ENCODE peak calls at places on chromosomes 5 and 9, in eight cellular contexts. One of them, this sample, is unnamed.

GRCh38 chr5:181086410-181087229 is 44.3 kb downstream of the OR2V1 start:
- DNase-seq in stomach: no peak
- DNase-seq in HCT116: no peak
- DNase-seq in prostate gland: no peak
- DNase-seq in sigmoid colon: no peak
- DNase-seq in SK-N-SH: no peak
- DNase-seq in H1: no peak
- DNase-seq in Panc1: no peak
- DNase-seq in this sample: no peak

GRCh38 chr5:53469946-53470687 is 10.3 kb upstream of the FST start:
- DNase-seq in stomach: no peak
- DNase-seq in HCT116: no peak
- DNase-seq in prostate gland: no peak
- DNase-seq in sigmoid colon: no peak
- DNase-seq in SK-N-SH: no peak
- DNase-seq in H1: no peak
- DNase-seq in Panc1: no peak
- DNase-seq in this sample: no peak

GRCh38 chr9:93577045-93577939 is 908 bp downstream of the PHF2 start:
- DNase-seq in stomach: peak
- DNase-seq in HCT116: no peak
- DNase-seq in prostate gland: peak
- DNase-seq in sigmoid colon: no peak
- DNase-seq in SK-N-SH: peak
- DNase-seq in H1: no peak
- DNase-seq in Panc1: no peak
- DNase-seq in this sample: peak

GRCh38 chr9:9998491-9999287 is 614.1 kb downstream of the PTPRD start:
- DNase-seq in stomach: no peak
- DNase-seq in HCT116: no peak
- DNase-seq in prostate gland: no peak
- DNase-seq in sigmoid colon: no peak
- DNase-seq in SK-N-SH: peak
- DNase-seq in H1: no peak
- DNase-seq in Panc1: no peak
- DNase-seq in this sample: no peak

GRCh38 chr9:79604921-79605562 is 33.3 kb downstream of the TLE4 start:
- DNase-seq in stomach: no peak
- DNase-seq in HCT116: no peak
- DNase-seq in prostate gland: no peak
- DNase-seq in sigmoid colon: no peak
- DNase-seq in SK-N-SH: no peak
- DNase-seq in H1: no peak
- DNase-seq in Panc1: no peak
- DNase-seq in this sample: no peak

GRCh38 chr5:6675784-6676499 is 37.3 kb upstream of the TENT4A start:
- DNase-seq in stomach: no peak
- DNase-seq in HCT116: no peak
- DNase-seq in prostate gland: no peak
- DNase-seq in sigmoid colon: no peak
- DNase-seq in SK-N-SH: no peak
- DNase-seq in H1: no peak
- DNase-seq in Panc1: no peak
- DNase-seq in this sample: no peak

GRCh38 chr5:164375051-164375450 is 869.6 kb downstream of the MAT2B start:
- DNase-seq in stomach: no peak
- DNase-seq in HCT116: no peak
- DNase-seq in prostate gland: no peak
- DNase-seq in sigmoid colon: no peak
- DNase-seq in SK-N-SH: no peak
- DNase-seq in H1: no peak
- DNase-seq in Panc1: no peak
- DNase-seq in this sample: no peak

GRCh38 chr5:100709771-100710170 is 174.6 kb downstream of the FAM174A start:
- DNase-seq in stomach: no peak
- DNase-seq in HCT116: no peak
- DNase-seq in prostate gland: no peak
- DNase-seq in sigmoid colon: no peak
- DNase-seq in SK-N-SH: no peak
- DNase-seq in H1: no peak
- DNase-seq in Panc1: no peak
- DNase-seq in this sample: no peak

GRCh38 chr9:34637356-34638137 is at the start of gene SIGMAR1:
- DNase-seq in stomach: peak
- DNase-seq in HCT116: peak
- DNase-seq in prostate gland: peak
- DNase-seq in sigmoid colon: peak
- DNase-seq in SK-N-SH: peak
- DNase-seq in H1: peak
- DNase-seq in Panc1: peak
- DNase-seq in this sample: peak

GRCh38 chr5:135345945-135346731 is 52.9 kb downstream of the MACROH2A1 start:
- DNase-seq in stomach: peak
- DNase-seq in HCT116: no peak
- DNase-seq in prostate gland: no peak
- DNase-seq in sigmoid colon: peak
- DNase-seq in SK-N-SH: no peak
- DNase-seq in H1: no peak
- DNase-seq in Panc1: no peak
- DNase-seq in this sample: no peak

GRCh38 chr9:88418715-88419540 is 30.7 kb downstream of the SPIN1 start:
- DNase-seq in stomach: no peak
- DNase-seq in HCT116: no peak
- DNase-seq in prostate gland: no peak
- DNase-seq in sigmoid colon: no peak
- DNase-seq in SK-N-SH: no peak
- DNase-seq in H1: no peak
- DNase-seq in Panc1: no peak
- DNase-seq in this sample: no peak

GRCh38 chr9:84677080-84677479 is 7.6 kb downstream of the NTRK2 start:
- DNase-seq in stomach: no peak
- DNase-seq in HCT116: no peak
- DNase-seq in prostate gland: no peak
- DNase-seq in sigmoid colon: no peak
- DNase-seq in SK-N-SH: no peak
- DNase-seq in H1: no peak
- DNase-seq in Panc1: no peak
- DNase-seq in this sample: no peak

GRCh38 chr5:123389794-123390193 is 33.4 kb downstream of the CEP120 start:
- DNase-seq in stomach: no peak
- DNase-seq in HCT116: no peak
- DNase-seq in prostate gland: no peak
- DNase-seq in sigmoid colon: no peak
- DNase-seq in SK-N-SH: no peak
- DNase-seq in H1: no peak
- DNase-seq in Panc1: no peak
- DNase-seq in this sample: no peak
- TF ChIP-seq POLR2AphosphoS5 in stomach: no peak
- TF ChIP-seq POLR2AphosphoS5 in HCT116: no peak
- TF ChIP-seq POLR2AphosphoS5 in prostate gland: no peak
- TF ChIP-seq POLR2AphosphoS5 in sigmoid colon: no peak
- TF ChIP-seq POLR2AphosphoS5 in SK-N-SH: no peak
- TF ChIP-seq POLR2AphosphoS5 in H1: no peak
- TF ChIP-seq POLR2AphosphoS5 in Panc1: no peak
- TF ChIP-seq POLR2AphosphoS5 in this sample: no peak

GRCh38 chr9:133815781-133816180 is 77.6 kb upstream of the SARDH start:
- DNase-seq in stomach: no peak
- DNase-seq in HCT116: no peak
- DNase-seq in prostate gland: no peak
- DNase-seq in sigmoid colon: no peak
- DNase-seq in SK-N-SH: no peak
- DNase-seq in H1: no peak
- DNase-seq in Panc1: no peak
- DNase-seq in this sample: no peak
- TF ChIP-seq POLR2AphosphoS5 in stomach: no peak
- TF ChIP-seq POLR2AphosphoS5 in HCT116: no peak
- TF ChIP-seq POLR2AphosphoS5 in prostate gland: no peak
- TF ChIP-seq POLR2AphosphoS5 in sigmoid colon: no peak
- TF ChIP-seq POLR2AphosphoS5 in SK-N-SH: no peak
- TF ChIP-seq POLR2AphosphoS5 in H1: no peak
- TF ChIP-seq POLR2AphosphoS5 in Panc1: no peak
- TF ChIP-seq POLR2AphosphoS5 in this sample: no peak

GRCh38 chr5:25028994-25029393 is 384.2 kb upstream of the CDH10 start:
- DNase-seq in stomach: no peak
- DNase-seq in HCT116: no peak
- DNase-seq in prostate gland: peak
- DNase-seq in sigmoid colon: peak
- DNase-seq in SK-N-SH: no peak
- DNase-seq in H1: no peak
- DNase-seq in Panc1: no peak
- DNase-seq in this sample: no peak

GRCh38 chr5:25033658-25034057 is 388.9 kb upstream of the CDH10 start:
- DNase-seq in stomach: no peak
- DNase-seq in HCT116: no peak
- DNase-seq in prostate gland: no peak
- DNase-seq in sigmoid colon: no peak
- DNase-seq in SK-N-SH: no peak
- DNase-seq in H1: no peak
- DNase-seq in Panc1: no peak
- DNase-seq in this sample: no peak
- TF ChIP-seq POLR2AphosphoS5 in stomach: no peak
- TF ChIP-seq POLR2AphosphoS5 in HCT116: no peak
- TF ChIP-seq POLR2AphosphoS5 in prostate gland: no peak
- TF ChIP-seq POLR2AphosphoS5 in sigmoid colon: no peak
- TF ChIP-seq POLR2AphosphoS5 in SK-N-SH: no peak
- TF ChIP-seq POLR2AphosphoS5 in H1: no peak
- TF ChIP-seq POLR2AphosphoS5 in Panc1: no peak
- TF ChIP-seq POLR2AphosphoS5 in this sample: no peak

GRCh38 chr5:176659860-176660461 is 12.7 kb downstream of the TSPAN17 start:
- DNase-seq in stomach: no peak
- DNase-seq in HCT116: no peak
- DNase-seq in prostate gland: no peak
- DNase-seq in sigmoid colon: no peak
- DNase-seq in SK-N-SH: no peak
- DNase-seq in H1: no peak
- DNase-seq in Panc1: no peak
- DNase-seq in this sample: no peak
- TF ChIP-seq POLR2AphosphoS5 in stomach: no peak
- TF ChIP-seq POLR2AphosphoS5 in HCT116: no peak
- TF ChIP-seq POLR2AphosphoS5 in prostate gland: no peak
- TF ChIP-seq POLR2AphosphoS5 in sigmoid colon: no peak
- TF ChIP-seq POLR2AphosphoS5 in SK-N-SH: no peak
- TF ChIP-seq POLR2AphosphoS5 in H1: no peak
- TF ChIP-seq POLR2AphosphoS5 in Panc1: no peak
- TF ChIP-seq POLR2AphosphoS5 in this sample: no peak

GRCh38 chr5:171409164-171410136 is 10.0 kb upstream of the FGF18 start:
- DNase-seq in stomach: no peak
- DNase-seq in HCT116: no peak
- DNase-seq in prostate gland: no peak
- DNase-seq in sigmoid colon: no peak
- DNase-seq in SK-N-SH: no peak
- DNase-seq in H1: no peak
- DNase-seq in Panc1: no peak
- DNase-seq in this sample: no peak
- TF ChIP-seq POLR2AphosphoS5 in stomach: no peak
- TF ChIP-seq POLR2AphosphoS5 in HCT116: no peak
- TF ChIP-seq POLR2AphosphoS5 in prostate gland: no peak
- TF ChIP-seq POLR2AphosphoS5 in sigmoid colon: no peak
- TF ChIP-seq POLR2AphosphoS5 in SK-N-SH: no peak
- TF ChIP-seq POLR2AphosphoS5 in H1: peak
- TF ChIP-seq POLR2AphosphoS5 in Panc1: no peak
- TF ChIP-seq POLR2AphosphoS5 in this sample: peak

GRCh38 chr9:97940233-97940632 is 2.3 kb upstream of the HEMGN start:
- DNase-seq in stomach: no peak
- DNase-seq in HCT116: no peak
- DNase-seq in prostate gland: no peak
- DNase-seq in sigmoid colon: no peak
- DNase-seq in SK-N-SH: no peak
- DNase-seq in H1: no peak
- DNase-seq in Panc1: no peak
- DNase-seq in this sample: no peak

GRCh38 chr9:97940707-97941106 is 2.7 kb upstream of the HEMGN start:
- DNase-seq in stomach: no peak
- DNase-seq in HCT116: no peak
- DNase-seq in prostate gland: no peak
- DNase-seq in sigmoid colon: no peak
- DNase-seq in SK-N-SH: no peak
- DNase-seq in H1: no peak
- DNase-seq in Panc1: no peak
- DNase-seq in this sample: no peak

GRCh38 chr9:97943308-97943855 is 5.4 kb upstream of the HEMGN start:
- DNase-seq in stomach: no peak
- DNase-seq in HCT116: no peak
- DNase-seq in prostate gland: no peak
- DNase-seq in sigmoid colon: no peak
- DNase-seq in SK-N-SH: no peak
- DNase-seq in H1: no peak
- DNase-seq in Panc1: no peak
- DNase-seq in this sample: no peak

GRCh38 chr9:97938081-97938644 is at the start of gene HEMGN:
- DNase-seq in stomach: no peak
- DNase-seq in HCT116: no peak
- DNase-seq in prostate gland: no peak
- DNase-seq in sigmoid colon: no peak
- DNase-seq in SK-N-SH: no peak
- DNase-seq in H1: no peak
- DNase-seq in Panc1: no peak
- DNase-seq in this sample: no peak

DNA sequence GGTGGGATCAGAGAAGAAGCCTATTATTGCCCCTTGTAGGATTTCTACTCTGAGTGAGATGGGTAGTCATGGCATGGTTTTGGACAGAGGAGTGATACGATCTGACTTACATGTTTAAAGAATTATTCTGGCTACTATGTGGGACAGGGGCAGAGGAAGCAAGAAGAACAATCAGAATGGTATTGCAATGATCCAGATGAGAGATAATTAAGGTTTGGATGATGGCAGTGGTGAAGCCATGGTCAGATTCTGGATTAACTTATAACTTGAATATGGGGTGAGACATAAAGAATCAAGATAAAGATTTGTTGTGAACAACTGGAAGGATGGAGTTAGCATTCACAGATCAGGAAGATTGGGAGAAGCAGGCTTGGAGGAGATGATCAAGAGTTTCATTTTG is 3.4 kb upstream of the HEMGN start:
- DNase-seq in stomach: no peak
- DNase-seq in HCT116: no peak
- DNase-seq in prostate gland: no peak
- DNase-seq in sigmoid colon: no peak
- DNase-seq in SK-N-SH: no peak
- DNase-seq in H1: no peak
- DNase-seq in Panc1: no peak
- DNase-seq in this sample: no peak
- TF ChIP-seq POLR2AphosphoS5 in stomach: no peak
- TF ChIP-seq POLR2AphosphoS5 in HCT116: no peak
- TF ChIP-seq POLR2AphosphoS5 in prostate gland: no peak
- TF ChIP-seq POLR2AphosphoS5 in sigmoid colon: no peak
- TF ChIP-seq POLR2AphosphoS5 in SK-N-SH: no peak
- TF ChIP-seq POLR2AphosphoS5 in H1: no peak
- TF ChIP-seq POLR2AphosphoS5 in Panc1: no peak
- TF ChIP-seq POLR2AphosphoS5 in this sample: no peak

This sample was measured in GM12892.